ENCODE peak calls at places on chromosome 5, in four cellular contexts. L is HepG2, G is lung, T is AG10803. I is an unnamed sample.

GRCh38 chr5:19777363-19777762 is 210.6 kb downstream of the CDH18 start:
- DNase-seq in L (no peak), T (no peak), G (no peak), I (no peak)

GRCh38 chr5:31361234-31361633 is 167.7 kb downstream of the CDH6 start:
- DNase-seq in G (no peak), L (no peak), T (peak; percentile 83), I (no peak)

GRCh38 chr5:105943119-105943518 is 1727.6 kb downstream of the EFNA5 start:
- DNase-seq in L (no peak), T (no peak), G (no peak), I (no peak)

GRCh38 chr5:142597546-142598337 is 88.1 kb downstream of the FGF1 start:
- DNase-seq in T (peak; percentile 78), L (peak; percentile 32), G (no peak), I (no peak)

GRCh38 chr5:34524123-34524522 is 132.0 kb upstream of the RAI14 start:
- DNase-seq in G (no peak), T (peak; percentile 81), L (no peak), I (no peak)

GRCh38 chr5:82354543-82354942 is 76.4 kb upstream of the RPS23 start:
- DNase-seq in L (no peak), G (no peak), T (no peak), I (no peak)

GRCh38 chr5:122053181-122054109 is 24.6 kb downstream of the LOX start:
- DNase-seq in L (no peak), G (peak; percentile 52), T (peak; percentile 60), I (no peak)

GRCh38 chr5:127923804-127924570 is 159.6 kb upstream of the SLC12A2 start:
- DNase-seq in T (no peak), G (no peak), L (no peak), I (no peak)

GRCh38 chr5:385321-385720 is 57.7 kb upstream of the EXOC3 start:
- DNase-seq in L (no peak), T (no peak), G (no peak), I (no peak)

GRCh38 chr5:10988637-10989036 is 227.6 kb upstream of the DAP start:
- DNase-seq in T (no peak), L (no peak), G (no peak), I (no peak)

GRCh38 chr5:129945031-129945430 is 40.8 kb downstream of the CHSY3 start:
- DNase-seq in T (peak; percentile 90), G (no peak), L (no peak), I (no peak)

GRCh38 chr5:106312360-106312759 is 1358.4 kb downstream of the EFNA5 start:
- DNase-seq in T (peak; percentile 27), L (no peak), G (no peak), I (no peak)

GRCh38 chr5:67248703-67249589 is 52.3 kb upstream of the CD180 start:
- DNase-seq in T (peak; percentile 23), G (no peak), L (no peak), I (no peak)

GRCh38 chr5:33370135-33370472 is 70.7 kb upstream of the TARS1 start:
- DNase-seq in T (peak; percentile 83), L (no peak), G (no peak), I (no peak)

GRCh38 chr5:3180610-3181009 is 415.0 kb upstream of the IRX1 start:
- DNase-seq in G (no peak), T (no peak), L (no peak), I (no peak)

GRCh38 chr5:138459311-138459710 is 6.0 kb upstream of the EGR1 start:
- DNase-seq in G (no peak), L (no peak), T (no peak), I (no peak)

GRCh38 chr5:42059291-42059690 is 134.2 kb downstream of the FBXO4 start:
- DNase-seq in L (no peak), G (no peak), T (no peak), I (no peak)

GRCh38 chr5:60386398-60386797 is 313.6 kb downstream of the DEPDC1B start:
- DNase-seq in L (no peak), T (no peak), G (no peak), I (no peak)

GRCh38 chr5:170315154-170315553 is 17.6 kb upstream of the LCP2 start:
- DNase-seq in G (no peak), T (no peak), L (no peak), I (no peak)

GRCh38 chr5:78331523-78332080 is 28.8 kb upstream of the SCAMP1 start:
- DNase-seq in T (no peak), G (no peak), L (peak; percentile 51), I (no peak)

GRCh38 chr5:125815-126214 is 33.8 kb downstream of the PLEKHG4B start:
- DNase-seq in G (no peak), L (no peak), T (no peak), I (no peak)

GRCh38 chr5:154317916-154318315 is 127.4 kb downstream of the GALNT10 start:
- DNase-seq in T (no peak), G (no peak), L (no peak), I (no peak)

GRCh38 chr5:36661446-36662220 is 55.2 kb downstream of the SLC1A3 start:
- DNase-seq in G (no peak), L (no peak), T (peak; percentile 20), I (no peak)

GRCh38 chr5:72374844-72375243 is 54.7 kb downstream of the PTCD2 start:
- DNase-seq in G (no peak), L (no peak), T (no peak), I (no peak)

GRCh38 chr5:17216974-17217325 is 481 bp upstream of the BASP1 start:
- DNase-seq in T (peak; percentile 56), L (no peak), G (peak; percentile 30), I (peak; percentile 48)

GRCh38 chr5:57094753-57095683 is 78.8 kb upstream of the GPBP1 start:
- DNase-seq in G (no peak), L (peak; percentile 22), T (no peak), I (peak; percentile 14)

GRCh38 chr5:98042961-98043360 is 730.5 kb upstream of the RGMB start:
- DNase-seq in L (no peak), G (no peak), T (no peak), I (no peak)

GRCh38 chr5:34738381-34738780 is 82.3 kb downstream of the RAI14 start:
- DNase-seq in T (no peak), L (no peak), G (no peak), I (no peak)

GRCh38 chr5:159678800-159679392 is 237.4 kb upstream of the ADRA1B start:
- DNase-seq in G (no peak), T (no peak), L (no peak), I (no peak)

GRCh38 chr5:96978812-96979449 is 43.1 kb downstream of the LNPEP start:
- DNase-seq in T (peak; percentile 36), G (no peak), L (no peak), I (no peak)

GRCh38 chr5:40106847-40107246 is 572.9 kb upstream of the PTGER4 start:
- DNase-seq in T (no peak), G (no peak), L (no peak), I (no peak)

GRCh38 chr5:43569236-43569635 is 12.4 kb upstream of the PAIP1 start:
- DNase-seq in T (no peak), G (no peak), L (no peak), I (no peak)

GRCh38 chr5:1955586-1955985 is 72.9 kb upstream of the IRX4 start:
- DNase-seq in T (no peak), G (no peak), L (no peak), I (no peak)

GRCh38 chr5:147887026-147887627 is 8.6 kb downstream of the SCGB3A2 start:
- DNase-seq in T (peak; percentile 16), L (peak; percentile 3), G (no peak), I (peak; percentile 28)

GRCh38 chr5:146753618-146754123 is 124.9 kb downstream of the PPP2R2B start:
- DNase-seq in G (no peak), L (no peak), T (no peak), I (no peak)

GRCh38 chr5:89262030-89262429 is 379.0 kb upstream of the MEF2C start:
- DNase-seq in G (no peak), L (no peak), T (no peak), I (no peak)

GRCh38 chr5:6900828-6901227 is 187.6 kb downstream of the TENT4A start:
- DNase-seq in T (no peak), L (peak; percentile 98), G (no peak), I (no peak)

GRCh38 chr5:175800656-175801081 is 70.7 kb upstream of the CPLX2 start:
- DNase-seq in G (no peak), T (peak; percentile 42), L (no peak), I (no peak)

GRCh38 chr5:52897238-52897614 is 91.9 kb upstream of the ITGA2 start:
- DNase-seq in T (no peak), G (no peak), L (no peak), I (no peak)

DNA sequence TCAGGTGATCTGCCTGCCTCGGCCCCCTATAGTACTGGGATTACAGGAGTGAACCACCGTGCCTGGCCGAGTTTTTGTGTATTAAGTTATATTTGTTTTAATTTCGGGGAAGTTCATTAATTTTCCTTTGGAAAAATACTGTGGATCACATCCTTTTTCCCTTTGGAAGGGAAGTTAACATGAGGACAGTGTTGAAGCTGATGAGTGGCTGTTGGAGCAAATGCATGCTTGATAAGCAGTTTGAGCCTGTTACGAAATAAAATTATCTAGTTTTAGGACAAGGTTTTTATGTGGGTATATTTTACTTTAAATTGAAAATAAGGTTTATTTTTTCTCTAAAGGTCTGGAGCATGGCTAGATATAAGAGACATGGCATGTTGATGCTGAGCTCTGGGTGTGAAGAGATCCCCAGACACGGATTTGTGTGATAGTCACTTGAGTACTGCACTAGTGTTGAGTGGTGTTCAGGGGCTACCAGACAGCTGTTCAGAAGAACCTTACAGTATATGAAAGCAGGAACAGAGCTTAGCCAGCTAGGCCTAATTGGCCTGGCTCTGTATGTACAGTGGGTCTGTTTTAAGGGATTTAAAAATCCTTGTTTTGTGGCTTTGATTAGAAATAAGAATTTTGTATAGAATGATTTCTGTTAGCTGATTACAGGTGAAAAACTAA is 17.4 kb downstream of the LMNB1 start:
- DNase-seq in L (no peak), T (no peak), G (no peak), I (no peak)
- TF ChIP-seq CTCF in L (no peak), T (no peak), G (no peak), I (no peak)

GRCh38 chr5:176817864-176818377 is 7.6 kb downstream of the UNC5A start:
- DNase-seq in G (no peak), L (no peak), T (no peak), I (peak; percentile 62)
- TF ChIP-seq CTCF in G (no peak), L (peak; percentile 58), T (peak; percentile 35), I (no peak)

GRCh38 chr5:143700994-143701393 is 111.0 kb upstream of the HMHB1 start:
- DNase-seq in L (no peak), T (no peak), G (no peak), I (no peak)
- TF ChIP-seq CTCF in L (no peak), T (peak; percentile 26), G (no peak), I (no peak)

GRCh38 chr5:177982072-177982727 is 13.8 kb downstream of the PROP1 start:
- DNase-seq in T (no peak), L (peak; percentile 7), G (no peak), I (no peak)
- TF ChIP-seq CTCF in T (no peak), L (peak; percentile 57), G (peak; percentile 11), I (no peak)

DNA sequence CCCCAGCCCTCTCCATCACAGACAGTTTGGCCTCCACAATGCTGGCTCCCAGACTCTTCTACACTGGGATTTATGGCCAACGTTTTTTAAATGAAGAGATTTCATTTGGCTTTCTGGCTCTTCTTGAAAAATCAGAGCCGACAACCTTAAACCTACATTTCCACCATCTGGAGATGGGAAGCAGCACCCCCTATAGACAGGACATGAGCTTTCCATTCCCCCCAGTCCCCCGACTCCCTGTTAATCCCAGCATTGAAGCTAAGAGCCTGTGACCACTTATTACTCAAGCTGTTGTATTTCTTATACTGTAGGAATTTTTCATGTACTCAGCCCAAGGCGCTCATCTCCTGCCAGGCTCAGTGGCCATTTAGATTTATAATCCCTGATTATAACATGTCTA is 34.0 kb upstream of the AFAP1L1 start:
- DNase-seq in L (no peak), T (no peak), G (no peak), I (no peak)
- TF ChIP-seq CTCF in L (peak; percentile 28), T (peak; percentile 18), G (no peak), I (no peak)

I was measured in endothelial cell.